ENCODE peak calls at places on chromosomes 5 and 9, in six cellular contexts. E, X, Y, F, H and U are unnamed samples.

GRCh38 chr5:308672-309271 is 12.7 kb upstream of the AHRR start:
- DNase-seq in F (no peak), Y (peak; percentile 25), E (no peak), X (no peak), H (no peak), U (no peak)

GRCh38 chr9:109001275-109001676 is 12.0 kb downstream of the CTNNAL1 start:
- DNase-seq in F (no peak), Y (peak; percentile 50), E (no peak), X (no peak), H (no peak), U (peak; percentile 5)

GRCh38 chr5:12614608-12615007 is 710.4 kb upstream of the CTNND2 start:
- DNase-seq in F (no peak), X (no peak), Y (no peak), E (no peak), H (no peak), U (no peak)

GRCh38 chr5:1204693-1205242 is 3.4 kb downstream of the SLC6A19 start:
- DNase-seq in F (no peak), H (no peak), E (no peak), Y (peak; percentile 31), X (no peak), U (peak; percentile 65)

GRCh38 chr9:28651050-28651722 is 1077.9 kb upstream of the C9orf72 start:
- DNase-seq in E (no peak), F (no peak), Y (no peak), H (no peak), X (no peak), U (no peak)

GRCh38 chr5:13957032-13957645 is 12.7 kb upstream of the DNAH5 start:
- DNase-seq in F (no peak), E (no peak), H (no peak), Y (peak; percentile 61), X (no peak), U (peak; percentile 19)

GRCh38 chr5:172820046-172820767 is 13.8 kb upstream of the ERGIC1 start:
- DNase-seq in E (peak; percentile 60), H (no peak), Y (peak; percentile 85), X (peak; percentile 73), F (no peak), U (no peak)

GRCh38 chr5:141359790-141360426 is at the start of gene PCDHGB2:
- DNase-seq in E (no peak), F (no peak), H (no peak), X (no peak), Y (peak; percentile 47), U (peak; percentile 82)

GRCh38 chr5:117266237-117266725 is 691.7 kb upstream of the SEMA6A start:
- DNase-seq in E (no peak), H (no peak), X (no peak), Y (peak; percentile 12), F (no peak), U (no peak)

GRCh38 chr5:59360130-59360555 is 533.4 kb downstream of the PDE4D start:
- DNase-seq in E (no peak), Y (peak; percentile 67), F (no peak), H (no peak), X (no peak), U (peak; percentile 93)

GRCh38 chr9:26856413-26857032 is 36.1 kb downstream of the CAAP1 start:
- DNase-seq in X (no peak), H (no peak), E (peak; percentile 7), Y (peak; percentile 59), F (no peak), U (peak; percentile 55)

GRCh38 chr5:66875325-66875724 is 279.1 kb downstream of the MAST4 start:
- DNase-seq in E (no peak), X (no peak), H (no peak), F (no peak), Y (no peak), U (peak; percentile 67)

GRCh38 chr9:127176631-127177030 is 54.2 kb upstream of the ANGPTL2 start:
- DNase-seq in Y (no peak), H (no peak), F (no peak), X (peak; percentile 27), E (no peak), U (no peak)

GRCh38 chr5:13976867-13977479 is 32.5 kb upstream of the DNAH5 start:
- DNase-seq in E (no peak), Y (peak; percentile 48), H (no peak), F (no peak), X (no peak), U (no peak)

GRCh38 chr5:142803428-142804111 is 33.4 kb downstream of the ARHGAP26 start:
- DNase-seq in F (no peak), X (no peak), H (no peak), Y (peak; percentile 87), E (no peak), U (peak; percentile 92)

GRCh38 chr9:137294091-137294683 is 7.9 kb downstream of the NRARP start:
- DNase-seq in H (no peak), F (no peak), Y (peak; percentile 64), X (no peak), E (peak; percentile 49), U (peak; percentile 49)

GRCh38 chr9:71683598-71684235 is 84.6 kb downstream of the CEMIP2 start:
- DNase-seq in X (no peak), E (no peak), Y (peak; percentile 67), F (no peak), H (peak; percentile 10), U (peak; percentile 72)

GRCh38 chr5:89864941-89865340 is 544.6 kb downstream of the CETN3 start:
- DNase-seq in H (no peak), E (no peak), Y (no peak), F (no peak), X (no peak), U (no peak)

GRCh38 chr5:132850066-132850465 is 16.2 kb downstream of the GDF9 start:
- DNase-seq in F (no peak), Y (no peak), X (no peak), E (no peak), H (no peak), U (no peak)